ENCODE peak calls at places on chromosomes 2 and 18, in eight cellular contexts. S, M, H, P, N, I, F and D are unnamed samples. For H3K36me3, the result is how much of the 10 kb centered on the place peaks cover.

GRCh38 chr2:30193104-30193681 is 38.1 kb upstream of the LBH start:
- DNase-seq in S (no peak), M (no peak), H (peak), P (no peak), N (no peak), I (no peak), F (no peak), D (no peak)

GRCh38 chr2:25470792-25471191 is 129.1 kb upstream of the DNMT3A start:
- DNase-seq in S (no peak), M (no peak), H (peak), P (no peak), N (no peak), I (no peak), F (no peak), D (no peak)

GRCh38 chr2:3634631-3635091 is 23.3 kb upstream of the ALLC start:
- DNase-seq in S (no peak), M (no peak), H (no peak), P (no peak), N (peak), I (no peak), F (no peak), D (no peak)

GRCh38 chr18:23828426-23828825 is 139.2 kb downstream of the LAMA3 start:
- DNase-seq in S (no peak), M (no peak), H (peak), P (no peak), N (no peak), I (no peak), F (no peak), D (no peak)

GRCh38 chr18:32383040-32383819 is 87.5 kb downstream of the GAREM1 start:
- DNase-seq in S (no peak), M (no peak), H (peak), P (no peak), N (no peak), I (peak), F (no peak), D (no peak)

GRCh38 chr2:234880551-234881211 is 71.1 kb upstream of the SH3BP4 start:
- DNase-seq in S (no peak), M (peak), H (peak), P (peak), N (no peak), I (peak), F (no peak), D (no peak)

GRCh38 chr2:174577967-174578589 is 19.5 kb downstream of the WIPF1 start:
- DNase-seq in S (no peak), M (no peak), H (peak), P (no peak), N (no peak), I (no peak), F (no peak), D (no peak)

GRCh38 chr2:138369856-138370255 is 131.7 kb upstream of the SPOPL start:
- DNase-seq in S (no peak), M (no peak), H (no peak), P (no peak), N (no peak), I (no peak), F (no peak), D (no peak)

GRCh38 chr2:208985644-208986043 is 438.2 kb upstream of the MAP2 start:
- DNase-seq in S (no peak), M (no peak), H (no peak), P (no peak), N (no peak), I (no peak), F (no peak), D (no peak)

GRCh38 chr18:45255142-45255890 is 360.0 kb upstream of the SLC14A2 start:
- DNase-seq in S (peak), M (no peak), H (peak), P (no peak), N (no peak), I (no peak), F (peak), D (no peak)

GRCh38 chr2:62014102-62014501 is 108.6 kb downstream of the COMMD1 start:
- DNase-seq in S (peak), M (peak), H (peak), P (peak), N (peak), I (peak), F (peak), D (no peak)

GRCh38 chr2:126824663-126825062 is 74.0 kb upstream of the TEX51 start:
- DNase-seq in S (no peak), M (no peak), H (no peak), P (no peak), N (no peak), I (no peak), F (no peak), D (no peak)

GRCh38 chr18:28584726-28585125 is 407.8 kb upstream of the CDH2 start:
- DNase-seq in S (no peak), M (no peak), H (peak), P (no peak), N (no peak), I (no peak), F (no peak), D (no peak)

GRCh38 chr18:54743596-54743995 is 84.7 kb upstream of the RAB27B start:
- DNase-seq in S (no peak), M (no peak), H (no peak), P (no peak), N (no peak), I (no peak), F (no peak), D (no peak)

GRCh38 chr2:210195066-210195852 is 24.1 kb upstream of the KANSL1L start:
- DNase-seq in S (no peak), M (no peak), H (peak), P (no peak), N (no peak), I (no peak), F (no peak), D (no peak)

GRCh38 chr2:198054299-198054698 is 249.9 kb downstream of the PLCL1 start:
- DNase-seq in S (no peak), M (no peak), H (peak), P (no peak), N (no peak), I (peak), F (peak), D (no peak)

GRCh38 chr2:235533203-235533602 is 39.4 kb downstream of the AGAP1 start:
- DNase-seq in S (no peak), M (no peak), H (no peak), P (no peak), N (no peak), I (no peak), F (no peak), D (no peak)

GRCh38 chr18:25896956-25897355 is 193.5 kb downstream of the SS18 start:
- DNase-seq in S (no peak), M (no peak), H (no peak), P (no peak), N (no peak), I (no peak), F (no peak), D (no peak)

GRCh38 chr2:149657393-149657792 is 69.8 kb upstream of the MMADHC start:
- DNase-seq in S (no peak), M (no peak), H (no peak), P (no peak), N (no peak), I (no peak), F (no peak), D (no peak)

GRCh38 chr2:197869501-197870111 is 65.2 kb downstream of the PLCL1 start:
- DNase-seq in S (no peak), M (no peak), H (no peak), P (no peak), N (no peak), I (no peak), F (no peak), D (no peak)

GRCh38 chr2:159758239-159758638 is 39.8 kb downstream of the CD302 start:
- DNase-seq in S (no peak), M (no peak), H (peak), P (no peak), N (no peak), I (no peak), F (no peak), D (no peak)

GRCh38 chr2:159760321-159760720 is 37.7 kb downstream of the CD302 start:
- DNase-seq in S (no peak), M (no peak), H (no peak), P (no peak), N (no peak), I (no peak), F (no peak), D (no peak)

GRCh38 chr2:159758686-159759085 is 39.3 kb downstream of the CD302 start:
- DNase-seq in S (no peak), M (no peak), H (no peak), P (no peak), N (no peak), I (no peak), F (no peak), D (no peak)

GRCh38 chr2:159762075-159762474 is 35.9 kb downstream of the CD302 start:
- DNase-seq in S (no peak), M (no peak), H (no peak), P (no peak), N (no peak), I (no peak), F (no peak), D (no peak)

DNA sequence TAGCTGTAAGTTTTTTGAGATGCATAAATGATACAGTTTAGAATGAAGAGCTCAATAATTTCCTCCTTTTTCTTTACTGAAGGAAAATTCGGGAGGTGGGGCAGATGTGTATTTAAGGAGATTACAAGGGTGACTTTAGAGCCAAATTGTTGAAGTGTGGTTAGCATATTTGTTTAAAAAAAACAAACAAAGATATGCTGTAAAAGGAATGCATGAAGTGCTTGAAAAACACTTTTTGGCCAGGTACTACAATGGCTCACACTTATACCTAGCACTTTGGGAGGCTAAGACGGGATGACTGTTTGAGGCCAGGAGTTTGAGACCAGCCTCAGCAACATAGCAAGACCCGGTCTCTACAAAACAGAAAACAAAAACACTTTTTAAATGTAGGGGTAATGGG is 38.4 kb downstream of the CD302 start:
- DNase-seq in S (no peak), M (no peak), H (no peak), P (no peak), N (no peak), I (no peak), F (no peak), D (no peak)
- H3K36me3 ChIP-seq in S (under half), M (under half), H (under half), P (under half), N (half or more), I (under half), F (under half), D (under half)

GRCh38 chr2:134120718-134121630 is 132.9 kb upstream of the MGAT5 start:
- DNase-seq in S (peak), M (peak), H (peak), P (peak), N (peak), I (peak), F (peak), D (no peak)
- TF ChIP-seq POLR2A in S (no peak), M (peak), H (no peak), P (peak), N (no peak), I (no peak), F (peak), D (no peak)

GRCh38 chr2:120278901-120279300 is 26.2 kb downstream of the RALB start:
- DNase-seq in S (no peak), M (no peak), H (no peak), P (no peak), N (no peak), I (no peak), F (no peak), D (no peak)
- H3K36me3 ChIP-seq in S (under half), M (under half), H (under half), P (under half), N (under half), I (under half), F (under half), D (under half)

DNA sequence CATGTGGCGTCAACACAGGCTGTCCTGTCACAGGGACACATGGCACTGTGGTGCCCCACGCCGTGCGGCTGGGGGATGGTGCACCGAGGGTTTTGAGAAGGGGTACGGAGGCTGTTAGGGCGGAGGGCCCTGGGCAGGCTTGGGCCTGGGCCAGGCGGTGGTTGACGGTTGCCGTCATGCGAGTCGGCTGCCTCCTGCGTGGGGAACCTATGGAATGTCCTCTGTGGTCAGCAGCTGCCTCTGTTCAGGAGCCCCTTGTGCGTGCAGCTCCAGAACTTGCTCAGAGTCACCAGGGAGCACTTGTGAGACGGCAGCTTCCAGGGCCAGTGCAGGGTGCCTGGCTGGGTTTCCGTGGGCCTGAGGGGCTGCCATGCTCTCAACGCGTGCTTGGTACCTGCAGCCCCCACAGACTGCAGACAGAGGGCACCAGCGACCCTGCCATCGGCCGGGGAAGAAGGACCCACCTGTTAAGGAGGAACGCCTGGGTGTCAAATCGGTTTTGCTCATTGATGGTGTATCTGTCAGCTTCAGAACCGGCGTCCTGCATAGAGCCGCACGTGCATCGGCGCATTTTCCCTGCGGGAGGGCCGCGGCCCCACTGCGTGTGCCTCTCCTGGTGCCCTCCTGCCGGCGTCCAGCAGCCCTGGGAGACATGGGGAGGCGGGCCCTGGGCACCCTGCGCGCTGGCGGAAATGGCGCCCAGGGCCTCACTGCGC is 10.0 kb upstream of the D2HGDH start:
- DNase-seq in S (no peak), M (no peak), H (no peak), P (no peak), N (no peak), I (no peak), F (no peak), D (no peak)
- TF ChIP-seq POLR2A in S (no peak), M (no peak), H (no peak), P (no peak), N (no peak), I (no peak), F (no peak), D (no peak)

DNA sequence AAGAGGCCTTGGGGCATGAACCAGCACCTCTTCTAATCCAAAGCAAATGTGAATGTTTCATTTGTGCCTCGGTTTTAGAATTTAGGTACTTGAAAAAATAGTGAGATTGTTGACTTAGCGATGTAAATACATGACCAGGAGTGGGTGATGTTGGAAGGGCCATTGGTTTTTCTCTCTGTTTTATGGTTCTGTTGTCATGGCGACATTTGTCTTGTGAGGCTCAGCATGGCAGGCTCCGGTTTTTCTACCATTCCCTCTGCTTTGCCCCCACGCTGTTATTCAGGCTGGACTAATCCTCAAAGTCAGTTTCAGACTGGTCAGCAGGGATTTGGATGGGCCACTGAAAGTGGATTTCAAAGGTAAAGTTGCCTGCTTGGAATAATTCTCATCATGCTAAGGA is 255.4 kb downstream of the ALPK2 start:
- DNase-seq in S (no peak), M (no peak), H (no peak), P (no peak), N (no peak), I (no peak), F (no peak), D (no peak)
- H3K36me3 ChIP-seq in S (under half), M (under half), H (under half), P (under half), N (half or more), I (under half), F (under half), D (under half)